ENCODE peak calls at places on chromosomes 11 and 22, in ten cellular contexts. V, Q, F, K, C, X, P, J, L and B are unnamed samples.

GRCh38 chr11:32307449-32307848 is 127.9 kb downstream of the WT1 start:
- DNase-seq in V (no peak), Q (no peak), F (no peak), K (no peak), C (no peak), X (no peak), P (no peak), J (no peak), L (no peak), B (no peak)

GRCh38 chr11:134759855-134760254 is 347.8 kb upstream of the B3GAT1 start:
- DNase-seq in V (no peak), Q (no peak), F (no peak), K (no peak), C (no peak), X (no peak), P (no peak), J (no peak), L (no peak), B (no peak)

GRCh38 chr11:8828580-8829358 is 82.2 kb upstream of the AKIP1 start:
- DNase-seq in V (no peak), Q (no peak), F (no peak), K (no peak), C (no peak), X (no peak), P (no peak), J (no peak), L (no peak), B (no peak)

GRCh38 chr22:20231499-20232236 is 36.5 kb downstream of the RTN4R start:
- DNase-seq in V (no peak), Q (no peak), F (no peak), K (no peak), C (no peak), X (no peak), P (no peak), J (no peak), L (no peak), B (no peak)

GRCh38 chr11:129458756-129459535 is 83.3 kb downstream of the BARX2 start:
- DNase-seq in V (no peak), Q (no peak), F (peak; percentile 74), K (no peak), C (no peak), X (no peak), P (no peak), J (no peak), L (no peak), B (no peak)

GRCh38 chr11:20053572-20053971 is 106.7 kb downstream of the DBX1 start:
- DNase-seq in V (no peak), Q (no peak), F (no peak), K (no peak), C (no peak), X (no peak), P (no peak), J (no peak), L (no peak), B (no peak)

GRCh38 chr11:23653071-23653675 is 792.9 kb upstream of the CCDC179 start:
- DNase-seq in V (no peak), Q (no peak), F (no peak), K (no peak), C (no peak), X (no peak), P (no peak), J (no peak), L (no peak), B (no peak)

GRCh38 chr11:124793466-124794278 is 6.5 kb downstream of the MSANTD2 start:
- DNase-seq in V (no peak), Q (no peak), F (no peak), K (peak; percentile 68), C (peak; percentile 40), X (no peak), P (no peak), J (no peak), L (no peak), B (no peak)

GRCh38 chr22:35150163-35151107 is 84.5 kb downstream of the ISX start:
- DNase-seq in V (peak; percentile 51), Q (peak; percentile 40), F (peak; percentile 62), K (peak; percentile 82), C (peak; percentile 13), X (peak; percentile 19), P (peak; percentile 14), J (peak; percentile 65), L (no peak), B (peak; percentile 28)

GRCh38 chr11:68890490-68891231 is 13.0 kb downstream of the MRPL21 start:
- DNase-seq in V (peak; percentile 42), Q (peak; percentile 89), F (peak; percentile 94), K (peak; percentile 55), C (no peak), X (peak; percentile 79), P (no peak), J (peak; percentile 93), L (no peak), B (peak; percentile 97)

GRCh38 chr11:82854242-82854641 is 46.0 kb downstream of the PRCP start:
- DNase-seq in V (no peak), Q (no peak), F (no peak), K (no peak), C (no peak), X (no peak), P (no peak), J (no peak), L (no peak), B (no peak)

GRCh38 chr11:69670158-69670845 is 4.9 kb downstream of the LTO1 start:
- DNase-seq in V (peak; percentile 85), Q (peak; percentile 79), F (peak; percentile 86), K (peak; percentile 88), C (peak; percentile 90), X (peak; percentile 80), P (peak; percentile 73), J (peak; percentile 88), L (no peak), B (peak; percentile 74)

GRCh38 chr11:71171024-71171423 is 81.4 kb downstream of the SHANK2 start:
- DNase-seq in V (no peak), Q (no peak), F (no peak), K (peak; percentile 17), C (no peak), X (no peak), P (no peak), J (no peak), L (no peak), B (no peak)

DNA sequence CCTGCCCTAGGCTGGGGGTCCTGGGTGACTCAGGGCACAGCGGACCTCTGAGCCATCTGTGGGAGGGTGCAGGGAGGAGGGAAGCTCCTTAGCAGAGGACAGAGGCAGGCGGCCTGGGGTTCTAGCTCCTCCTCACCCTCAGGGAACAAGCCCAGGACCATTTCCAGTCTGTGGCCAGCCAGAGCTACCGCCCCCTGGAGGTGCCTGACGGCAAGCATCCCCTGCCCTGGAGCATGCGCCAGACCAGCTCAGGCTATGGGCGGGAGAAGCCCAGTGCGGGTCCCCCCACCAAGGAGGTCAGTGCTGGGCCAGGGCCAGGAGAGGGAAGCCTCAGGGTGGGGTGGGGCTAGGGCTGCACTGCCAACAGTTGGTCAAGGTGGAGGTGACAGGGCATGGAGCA is 26.0 kb upstream of the LRRC10B start:
- DNase-seq in V (no peak), Q (no peak), F (no peak), K (no peak), C (peak; percentile 67), X (no peak), P (no peak), J (no peak), L (no peak), B (no peak)
- H3K4me3 ChIP-seq in V (no peak overlapping the region), Q (no peak overlapping the region), F (no peak overlapping the region), K (no peak overlapping the region), C (no peak overlapping the region), X (no peak overlapping the region), P (no peak overlapping the region), J (no peak overlapping the region), L (no peak overlapping the region), B (no peak overlapping the region)

GRCh38 chr11:7513210-7514098 is at the start of gene PPFIBP2:
- DNase-seq in V (peak; percentile 83), Q (peak; percentile 67), F (peak; percentile 94), K (peak; percentile 92), C (peak; percentile 90), X (peak; percentile 88), P (peak; percentile 81), J (peak; percentile 85), L (no peak), B (peak; percentile 84)

GRCh38 chr11:7512525-7513209 is 1.1 kb upstream of the PPFIBP2 start:
- DNase-seq in V (peak; percentile 49), Q (peak; percentile 73), F (peak; percentile 49), K (peak; percentile 90), C (no peak), X (peak; percentile 96), P (peak; percentile 72), J (peak; percentile 91), L (peak; percentile 36), B (peak; percentile 95)

GRCh38 chr11:7515544-7515943 is 1.7 kb downstream of the PPFIBP2 start:
- DNase-seq in V (no peak), Q (no peak), F (no peak), K (peak; percentile 43), C (no peak), X (no peak), P (no peak), J (no peak), L (no peak), B (peak; percentile 72)

GRCh38 chr11:7516488-7516887 is 2.7 kb downstream of the PPFIBP2 start:
- DNase-seq in V (no peak), Q (no peak), F (no peak), K (peak; percentile 55), C (no peak), X (no peak), P (no peak), J (no peak), L (no peak), B (no peak)

DNA sequence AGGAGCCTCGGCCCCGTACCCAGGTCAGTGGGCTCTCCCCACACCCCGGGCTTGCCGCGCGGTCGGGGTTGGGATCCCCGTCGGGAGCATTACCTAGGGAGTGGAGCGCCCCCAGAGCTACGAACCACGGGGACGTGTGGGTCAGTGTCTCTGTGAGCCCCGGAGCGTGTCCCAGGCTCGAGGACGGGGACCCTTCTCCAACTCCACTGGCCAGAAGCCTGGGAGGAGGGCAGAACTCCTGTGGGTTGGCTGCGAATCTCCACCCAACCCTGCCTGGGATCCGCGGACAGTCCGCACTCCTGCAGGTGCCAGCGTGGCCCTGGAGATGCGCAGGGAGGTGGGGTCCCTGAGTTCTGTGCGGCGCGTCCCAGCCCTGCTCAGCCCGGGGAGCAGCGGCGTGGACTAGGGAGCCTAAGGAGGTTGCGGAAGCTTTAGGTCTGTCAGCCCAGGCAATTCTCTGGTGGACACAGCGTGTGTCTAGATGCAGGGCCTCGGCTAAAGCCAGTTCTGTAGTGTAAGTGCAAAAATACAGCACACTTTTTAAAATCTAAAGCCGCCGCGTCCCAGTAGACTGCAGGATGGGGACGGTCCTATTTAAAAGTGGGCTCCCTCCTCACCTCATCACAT is 413 bp downstream of the PPFIBP2 start:
- DNase-seq in V (peak; percentile 36), Q (no peak), F (peak; percentile 49), K (peak; percentile 62), C (peak; percentile 22), X (no peak), P (peak; percentile 27), J (peak; percentile 40), L (no peak), B (peak; percentile 38)
- TF ChIP-seq POLR2A in V (no peak), Q (no peak), F (no peak), K (peak; percentile 39), C (no peak), X (no peak), P (no peak), J (no peak), L (no peak), B (no peak)

GRCh38 chr11:12764187-12764914 is 90.1 kb downstream of the TEAD1 start:
- DNase-seq in V (no peak), Q (no peak), F (no peak), K (no peak), C (no peak), X (no peak), P (no peak), J (no peak), L (no peak), B (no peak)
- H3K4me3 ChIP-seq in V (no peak overlapping the region), Q (no peak overlapping the region), F (no peak overlapping the region), K (no peak overlapping the region), C (no peak overlapping the region), X (no peak overlapping the region), P (no peak overlapping the region), J (no peak overlapping the region), L (no peak overlapping the region), B (no peak overlapping the region)

GRCh38 chr11:88338223-88338661 is 706 bp upstream of the CTSC start:
- DNase-seq in V (peak; percentile 64), Q (peak; percentile 31), F (no peak), K (peak; percentile 75), C (peak; percentile 43), X (peak; percentile 45), P (peak; percentile 30), J (peak; percentile 61), L (no peak), B (peak; percentile 55)
- TF ChIP-seq POLR2A in V (no peak), Q (no peak), F (no peak), K (no peak), C (no peak), X (no peak), P (no peak), J (no peak), L (no peak), B (no peak)